ENCODE peak calls at places on chromosomes 11 and 22, in four cellular contexts. V is IMR-90, D is H9, W is neuronal stem cell. Y is an unnamed sample. For H3K4me1, the result is how much of the 10 kb centered on the place peaks cover.

GRCh38 chr22:30941363-30941740 is 27.2 kb downstream of the MORC2 start:
- DNase-seq in V (no peak), W (no peak), D (no peak), Y (no peak)

GRCh38 chr11:628056-628455 is 1.1 kb upstream of the SCT start:
- DNase-seq in D (no peak), V (no peak), W (no peak), Y (no peak)

GRCh38 chr22:27614291-27615007 is 187.1 kb downstream of the MN1 start:
- DNase-seq in W (no peak), D (no peak), V (no peak), Y (no peak)

GRCh38 chr22:42294034-42294985 is 23.9 kb upstream of the TCF20 start:
- DNase-seq in V (peak), D (peak), W (peak), Y (peak)

GRCh38 chr22:38034278-38034882 is 22.8 kb upstream of the PICK1 start:
- DNase-seq in D (peak), V (peak), W (peak), Y (peak)

GRCh38 chr22:23845661-23846469 is 7.1 kb upstream of the DERL3 start:
- DNase-seq in D (no peak), V (no peak), W (no peak), Y (no peak)

GRCh38 chr22:41822289-41823057 is 10.4 kb upstream of the SREBF2 start:
- DNase-seq in V (peak), D (no peak), W (no peak), Y (peak)

GRCh38 chr22:42062506-42063190 is 8.0 kb downstream of the NAGA start:
- DNase-seq in D (no peak), V (no peak), W (no peak), Y (no peak)

GRCh38 chr11:2151500-2152257 is 9.3 kb downstream of the INS start:
- DNase-seq in W (peak), V (peak), D (peak), Y (peak)

GRCh38 chr11:103175461-103176129 is 66.4 kb downstream of the DYNC2H1 start:
- DNase-seq in W (no peak), D (no peak), V (no peak), Y (no peak)

GRCh38 chr11:71396548-71397123 is 51.6 kb downstream of the DHCR7 start:
- DNase-seq in V (no peak), D (no peak), W (no peak), Y (no peak)

GRCh38 chr11:47607380-47607779 is 13.2 kb upstream of the C1QTNF4 start:
- DNase-seq in V (peak), W (no peak), D (no peak), Y (peak)

GRCh38 chr11:112518371-112518770 is 257.7 kb upstream of the PLET1 start:
- DNase-seq in D (no peak), V (no peak), W (no peak), Y (no peak)

GRCh38 chr11:100902454-100903141 is 215.5 kb downstream of the ARHGAP42 start:
- DNase-seq in V (no peak), W (no peak), D (no peak), Y (no peak)

GRCh38 chr11:70026012-70026411 is 52.1 kb upstream of the ANO1 start:
- DNase-seq in D (no peak), W (no peak), V (no peak), Y (no peak)

GRCh38 chr22:48476599-48476998 is 1351.1 kb downstream of the BRD1 start:
- DNase-seq in V (no peak), D (peak), W (no peak), Y (no peak)

GRCh38 chr11:35038211-35038930 is 100.6 kb upstream of the CD44 start:
- DNase-seq in D (no peak), V (no peak), W (no peak), Y (no peak)

GRCh38 chr22:46085831-46086576 is 64.3 kb upstream of the PPARA start:
- DNase-seq in D (no peak), W (no peak), V (no peak), Y (no peak)

GRCh38 chr11:44622721-44623258 is 57.3 kb downstream of the CD82 start:
- DNase-seq in W (no peak), D (peak), V (no peak), Y (no peak)

GRCh38 chr11:77047007-77047927 is 13.1 kb downstream of the B3GNT6 start:
- DNase-seq in D (peak), V (peak), W (peak), Y (peak)

GRCh38 chr11:31788066-31788465 is 23.1 kb downstream of the PAX6 start:
- DNase-seq in V (no peak), W (peak), D (no peak), Y (no peak)

GRCh38 chr11:10379433-10379832 is 74.6 kb downstream of the ADM start:
- DNase-seq in D (no peak), V (peak), W (no peak), Y (no peak)

GRCh38 chr11:877565-877964 is 33.0 kb downstream of the CHID1 start:
- DNase-seq in D (peak), W (no peak), V (no peak), Y (no peak)

GRCh38 chr11:82174610-82175009 is 559.1 kb downstream of the FAM181B start:
- DNase-seq in W (no peak), V (no peak), D (no peak), Y (no peak)

GRCh38 chr11:64764753-64765152 is 5.0 kb upstream of the PYGM start:
- DNase-seq in D (no peak), V (no peak), W (no peak), Y (no peak)

GRCh38 chr11:64763804-64764611 is 4.2 kb upstream of the PYGM start:
- DNase-seq in D (no peak), V (no peak), W (no peak), Y (no peak)

GRCh38 chr11:64760759-64761417 is 1.1 kb upstream of the PYGM start:
- DNase-seq in D (no peak), W (no peak), V (no peak), Y (no peak)

GRCh38 chr11:64762916-64763803 is 3.4 kb upstream of the PYGM start:
- DNase-seq in D (peak), V (peak), W (no peak), Y (peak)

GRCh38 chr11:64762277-64762915 is 2.6 kb upstream of the PYGM start:
- DNase-seq in D (peak), W (no peak), V (no peak), Y (no peak)
- H3K4ac ChIP-seq in D (no peak), W (no peak), V (peak), Y (no peak)

GRCh38 chr22:36160499-36160942 is at the start of gene APOL3:
- DNase-seq in W (no peak), V (peak), D (no peak), Y (peak)
- H3K4me1 ChIP-seq in W (under half), V (under half), D (under half), Y (under half)

GRCh38 chr22:49935561-49935960 is 17.1 kb downstream of the CRELD2 start:
- DNase-seq in D (no peak), V (no peak), W (no peak), Y (no peak)

GRCh38 chr22:49931863-49932262 is 13.4 kb downstream of the CRELD2 start:
- DNase-seq in D (no peak), V (no peak), W (no peak), Y (no peak)

GRCh38 chr22:49934144-49934890 is 15.9 kb downstream of the CRELD2 start:
- DNase-seq in D (no peak), V (peak), W (no peak), Y (peak)

GRCh38 chr22:49934891-49935557 is 16.6 kb downstream of the CRELD2 start:
- DNase-seq in V (peak), W (no peak), D (peak), Y (peak)

DNA sequence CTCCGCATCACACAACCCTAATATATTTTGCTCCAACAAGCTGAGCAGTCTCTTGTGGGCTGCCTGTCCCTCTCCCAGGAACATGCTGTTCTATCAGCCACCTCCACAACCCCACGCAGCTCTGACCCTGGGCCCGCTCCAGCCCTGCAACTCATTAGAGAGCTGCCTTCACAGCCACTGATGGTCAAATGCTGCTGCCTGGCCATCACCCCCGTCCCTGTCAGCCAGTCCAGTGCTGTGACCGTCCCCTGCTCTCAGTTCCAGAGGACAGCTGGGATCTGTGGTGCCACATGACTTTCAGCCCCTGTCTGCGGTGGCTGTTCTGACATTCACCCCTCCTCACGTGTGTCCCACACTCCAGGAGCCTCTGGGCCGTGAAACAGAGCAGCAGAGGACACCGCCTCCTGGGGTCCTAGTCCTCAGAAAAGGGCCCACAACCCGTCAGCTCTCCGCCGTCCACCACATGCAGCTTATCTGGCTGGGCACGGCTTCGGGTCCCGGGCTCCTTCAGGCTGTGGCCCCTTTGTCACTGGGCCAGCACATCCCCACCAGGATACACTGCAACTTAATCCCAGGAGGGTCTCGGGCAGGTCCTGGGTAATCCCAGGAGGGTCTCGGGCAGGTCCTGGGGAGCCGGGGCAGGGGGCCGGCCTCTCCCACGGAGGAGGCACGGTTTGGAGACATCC is 14.9 kb downstream of the CRELD2 start:
- DNase-seq in V (no peak), W (no peak), D (no peak), Y (no peak)
- H3K9ac ChIP-seq in V (no peak), W (peak), D (no peak), Y (no peak)

GRCh38 chr22:39429186-39429585 is 27.6 kb upstream of the MGAT3 start:
- DNase-seq in W (no peak), V (no peak), D (peak), Y (no peak)

GRCh38 chr22:39428597-39429071 is 28.2 kb upstream of the MGAT3 start:
- DNase-seq in V (no peak), W (peak), D (peak), Y (no peak)

GRCh38 chr22:39429916-39430575 is 26.8 kb upstream of the MGAT3 start:
- DNase-seq in D (peak), W (no peak), V (no peak), Y (no peak)

GRCh38 chr22:39426380-39427043 is 26.9 kb downstream of the TAB1 start:
- DNase-seq in W (no peak), D (peak), V (no peak), Y (no peak)

DNA sequence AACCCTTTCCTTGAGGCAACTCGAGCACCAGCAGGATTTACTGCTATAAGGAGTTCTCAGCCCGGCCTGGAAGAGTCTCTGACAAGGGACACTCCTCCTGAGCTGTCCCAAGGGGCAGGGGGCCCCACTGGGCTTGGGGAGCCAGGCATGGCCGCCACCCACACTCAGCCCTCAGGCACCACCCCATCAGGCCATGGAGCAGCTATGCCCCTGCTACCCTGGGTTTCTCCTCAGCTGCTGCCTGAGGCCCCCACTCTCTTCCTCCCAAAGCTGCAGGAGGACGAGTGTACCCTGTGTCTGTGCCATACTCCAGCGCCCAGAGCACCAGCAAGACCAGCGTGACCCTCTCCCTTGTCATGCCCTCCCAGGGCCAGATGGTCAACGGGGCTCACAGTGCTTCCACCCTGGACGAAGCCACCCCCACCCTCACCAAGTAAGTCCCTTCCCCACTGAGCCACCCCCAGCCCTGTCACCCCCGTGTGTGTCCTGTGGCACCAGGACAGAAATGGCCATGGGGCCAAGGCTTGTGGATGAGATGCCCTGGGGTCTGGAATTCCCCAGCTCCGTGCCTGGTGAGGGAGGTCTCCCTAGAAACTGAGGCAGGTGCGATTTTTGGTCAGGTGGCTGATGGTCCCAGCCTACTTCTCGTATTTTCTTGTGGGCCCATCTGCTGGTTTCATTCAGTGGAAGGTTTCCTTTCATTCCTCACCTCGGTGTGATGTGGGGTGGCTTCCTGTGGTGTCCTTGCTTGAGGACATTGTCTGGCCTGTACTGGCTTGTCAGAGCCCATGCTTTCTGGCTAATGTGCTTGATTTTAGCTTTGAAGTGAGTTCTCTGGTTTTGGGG is 28.4 kb downstream of the TAB1 start:
- DNase-seq in W (no peak), V (no peak), D (peak), Y (no peak)
- H3K4ac ChIP-seq in W (peak), V (no peak), D (no peak), Y (no peak)

GRCh38 chr11:64885367-64886286 is 7.2 kb upstream of the EHD1 start:
- DNase-seq in D (no peak), W (no peak), V (peak), Y (peak)
- H3K4me1 ChIP-seq in D (under half), W (under half), V (under half), Y (under half)

Y was measured in mesenchymal stem cell.